ENCODE peak calls at places on chromosomes 5 and 9, in four cellular contexts. O is WTC11, V is K562, T is H1. E is an unnamed sample.

GRCh38 chr5:540215-541147 is 16.2 kb upstream of the SLC9A3 start:
- DNase-seq in O (peak; percentile 10), V (no peak), T (no peak), E (no peak)

GRCh38 chr5:10229306-10230048 is 20.2 kb downstream of the ATPSCKMT start:
- DNase-seq in V (peak; percentile 18), O (no peak), T (no peak), E (no peak)

GRCh38 chr5:25641140-25641539 is 996.4 kb upstream of the CDH10 start:
- DNase-seq in V (no peak), T (no peak), O (no peak), E (no peak)

GRCh38 chr9:96139592-96140251 is 162.3 kb downstream of the HSD17B3 start:
- DNase-seq in T (no peak), V (no peak), O (no peak), E (peak; percentile 71)

GRCh38 chr5:96975656-96976055 is 39.8 kb downstream of the LNPEP start:
- DNase-seq in O (no peak), T (no peak), V (no peak), E (no peak)

GRCh38 chr9:113492343-113493079 is 29.0 kb downstream of the RGS3 start:
- DNase-seq in O (no peak), V (no peak), T (no peak), E (no peak)

GRCh38 chr9:133371261-133371711 is 4.6 kb downstream of the SURF4 start:
- DNase-seq in V (peak; percentile 54), T (no peak), O (no peak), E (no peak)

GRCh38 chr9:74630228-74630627 is 133.1 kb downstream of the RORB start:
- DNase-seq in V (no peak), T (no peak), O (no peak), E (no peak)

GRCh38 chr5:79512692-79513518 is 1.0 kb downstream of the HOMER1 start:
- DNase-seq in O (no peak), V (peak; percentile 48), T (no peak), E (peak; percentile 34)

GRCh38 chr5:151743535-151743934 is 14.9 kb downstream of the ATOX1 start:
- DNase-seq in O (no peak), V (no peak), T (no peak), E (no peak)

GRCh38 chr5:179822059-179822432 is 1.3 kb downstream of the SQSTM1 start:
- DNase-seq in V (no peak), T (no peak), O (no peak), E (no peak)

GRCh38 chr9:35114921-35115341 is 731 bp downstream of the ATOSB start:
- DNase-seq in T (no peak), V (peak; percentile 59), O (no peak), E (peak; percentile 38)

GRCh38 chr9:105059260-105059659 is 131.3 kb upstream of the ABCA1 start:
- DNase-seq in O (no peak), V (no peak), T (no peak), E (no peak)

GRCh38 chr9:134165357-134166315 is 1.3 kb upstream of the RNU6ATAC start:
- DNase-seq in O (no peak), T (no peak), V (peak; percentile 41), E (peak; percentile 63)

GRCh38 chr5:128965011-128965637 is at the start of gene SLC27A6:
- DNase-seq in O (peak; percentile 66), T (no peak), V (peak; percentile 75), E (peak; percentile 81)

DNA sequence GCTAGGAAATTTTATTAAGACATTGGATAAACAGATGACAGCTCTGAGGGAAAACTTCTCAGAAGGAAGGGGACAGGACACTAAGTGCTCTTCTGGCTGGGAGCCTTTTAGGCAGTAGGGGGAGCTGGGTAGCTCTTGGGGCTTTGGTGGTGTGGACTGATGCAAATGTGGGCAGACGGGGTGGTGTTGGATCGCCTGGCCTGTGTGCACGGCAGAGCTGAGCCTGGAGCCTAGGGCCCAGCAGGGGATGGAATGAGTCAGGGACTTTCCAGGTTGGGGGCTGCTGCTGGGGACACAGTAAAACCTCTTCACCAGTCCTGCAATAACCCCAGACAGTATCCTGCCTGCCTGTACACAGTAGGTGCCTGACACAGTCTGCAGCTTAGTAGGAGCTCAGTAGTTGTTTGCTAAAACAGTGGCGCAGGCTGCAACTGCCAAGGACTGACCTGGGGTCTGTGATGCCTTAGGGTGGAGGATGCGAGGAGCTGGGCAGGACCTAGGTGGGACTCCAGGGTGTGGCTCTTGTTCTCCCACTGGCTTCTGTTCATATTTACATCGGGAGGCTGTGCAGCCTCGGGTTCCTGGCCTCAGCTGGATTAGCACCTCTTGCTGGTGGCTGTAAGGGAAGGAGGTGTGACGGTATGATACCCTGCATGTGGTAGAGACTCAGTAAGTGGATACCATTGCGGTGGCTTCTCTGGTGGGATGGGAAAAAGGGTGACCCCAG is 83.8 kb downstream of the DAB2IP start:
- DNase-seq in V (peak; percentile 20), O (peak; percentile 76), T (peak; percentile 71), E (no peak)
- TF ChIP-seq TEAD4 in V (no peak), O (no peak), T (no peak), E (no peak)

GRCh38 chr9:15293727-15294405 is 13.2 kb downstream of the TTC39B start:
- DNase-seq in V (no peak), O (no peak), T (no peak), E (no peak)

GRCh38 chr9:15304620-15305019 is 2.4 kb downstream of the TTC39B start:
- DNase-seq in T (no peak), O (no peak), V (no peak), E (no peak)

GRCh38 chr9:15298362-15298761 is 8.7 kb downstream of the TTC39B start:
- DNase-seq in O (no peak), V (no peak), T (no peak), E (no peak)

GRCh38 chr9:15295761-15296405 is 11.1 kb downstream of the TTC39B start:
- DNase-seq in V (no peak), O (no peak), T (no peak), E (no peak)

GRCh38 chr9:15299374-15299939 is 7.6 kb downstream of the TTC39B start:
- DNase-seq in O (no peak), V (no peak), T (no peak), E (no peak)
- TF ChIP-seq TEAD4 in O (no peak), V (no peak), T (no peak), E (no peak)

DNA sequence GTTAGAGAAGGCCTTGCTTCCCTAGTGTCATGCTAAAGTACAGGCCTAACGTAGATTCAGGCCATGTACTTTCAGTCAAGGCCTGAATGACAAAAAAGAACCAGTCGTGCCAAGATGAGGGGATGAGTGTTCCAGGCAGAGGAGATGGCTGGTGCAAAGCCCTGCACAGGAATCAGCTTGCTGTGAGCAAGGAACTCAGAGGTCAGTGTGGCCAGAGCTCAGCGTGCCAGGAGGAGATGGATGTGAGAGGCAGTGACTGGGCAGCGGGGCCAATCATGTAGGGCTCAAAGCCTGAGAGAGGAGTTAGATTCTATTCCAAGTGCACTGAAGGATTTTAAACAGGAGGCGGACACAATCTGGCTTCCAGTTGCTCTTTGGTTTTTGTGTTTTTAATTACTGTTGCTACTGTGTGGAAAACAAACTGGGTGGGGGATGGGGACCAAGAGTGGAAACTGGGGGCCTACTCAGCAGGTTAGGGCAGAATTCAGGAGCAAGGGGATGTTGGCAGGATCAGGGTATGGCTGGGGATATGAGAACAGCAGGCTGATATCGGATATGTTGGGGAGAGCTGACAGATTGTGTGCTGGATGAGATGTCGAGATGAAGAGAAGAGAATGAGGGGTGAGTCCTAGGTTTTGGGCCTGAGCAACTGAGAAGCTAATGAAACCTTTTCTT is 64.3 kb downstream of the ANGPTL2 start:
- DNase-seq in T (no peak), O (no peak), V (no peak), E (no peak)
- TF ChIP-seq TEAD4 in T (no peak), O (no peak), V (no peak), E (no peak)

GRCh38 chr5:154646841-154647759 is 108.1 kb upstream of the LARP1 start:
- DNase-seq in O (peak; percentile 45), V (peak; percentile 86), T (peak; percentile 34), E (no peak)
- TF ChIP-seq TEAD4 in O (no peak), V (no peak), T (no peak), E (no peak)

GRCh38 chr9:2155966-2156365 is 140.8 kb downstream of the SMARCA2 start:
- DNase-seq in O (no peak), V (no peak), T (no peak), E (no peak)

GRCh38 chr9:2159521-2160417 is 144.6 kb downstream of the SMARCA2 start:
- DNase-seq in T (no peak), V (no peak), O (no peak), E (no peak)

GRCh38 chr9:2158111-2158610 is 143.0 kb downstream of the SMARCA2 start:
- DNase-seq in T (no peak), V (no peak), O (peak; percentile 27), E (peak; percentile 19)

GRCh38 chr9:2158729-2159128 is 143.6 kb downstream of the SMARCA2 start:
- DNase-seq in T (no peak), O (no peak), V (no peak), E (no peak)

DNA sequence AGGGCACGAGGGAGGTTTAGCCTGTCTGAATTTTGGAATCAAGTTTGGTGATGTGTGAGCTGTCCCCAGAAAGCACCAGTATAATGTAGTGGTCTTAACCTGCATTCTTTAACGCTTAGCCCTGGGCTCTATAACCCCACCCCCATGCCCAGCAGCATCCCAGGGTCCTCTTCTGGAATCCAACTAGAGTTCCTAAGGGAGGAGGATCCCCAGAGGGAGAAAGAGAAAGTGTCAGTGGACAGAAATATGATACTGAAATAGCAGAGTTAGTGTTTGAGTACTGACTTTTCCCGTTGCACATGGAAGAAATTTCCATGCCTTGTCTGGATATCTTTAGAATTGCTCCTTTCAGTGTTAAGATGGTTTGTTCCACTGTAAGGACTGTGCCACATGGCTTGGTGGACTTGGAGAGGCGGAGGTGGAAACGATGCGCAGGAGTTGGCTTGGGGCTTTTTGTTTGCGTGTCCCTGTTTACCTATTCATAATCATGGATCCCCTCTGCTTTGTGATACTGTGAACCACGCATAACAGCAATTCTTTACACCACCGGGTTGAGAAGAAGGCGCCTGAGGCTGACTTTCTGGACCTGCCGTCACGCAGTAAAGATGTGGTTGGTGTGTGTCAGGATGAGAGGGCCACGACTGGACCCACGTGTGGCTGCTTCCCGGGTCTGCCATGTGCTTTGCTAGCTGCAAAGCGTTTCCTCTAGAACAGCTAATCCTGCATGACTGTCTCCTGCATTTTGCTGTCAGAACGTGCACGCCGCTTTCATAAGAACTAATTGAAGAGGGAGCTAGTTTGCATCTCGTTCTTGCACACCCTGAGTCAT is 142.3 kb downstream of the SMARCA2 start:
- DNase-seq in O (no peak), V (no peak), T (no peak), E (peak; percentile 23)
- TF ChIP-seq TEAD4 in O (no peak), V (no peak), T (no peak), E (no peak)

DNA sequence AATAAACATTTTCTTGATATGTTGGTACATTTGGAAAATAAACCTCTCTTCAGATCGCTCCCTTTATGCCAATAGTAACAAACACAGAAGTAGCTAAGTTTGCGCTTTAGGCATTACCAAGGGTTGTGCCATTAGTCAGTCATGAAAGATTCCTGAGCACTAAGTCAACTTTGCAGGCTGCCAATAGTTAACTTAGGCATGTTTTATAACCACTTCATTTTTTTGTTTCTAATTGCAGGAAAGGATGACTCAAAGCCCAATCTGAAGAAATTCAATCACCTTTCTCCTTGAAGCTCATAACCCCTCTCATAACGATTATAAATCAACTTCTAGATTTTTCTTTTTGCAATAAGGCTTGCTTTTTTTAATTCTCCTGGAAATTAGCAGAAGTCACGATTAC is 517.0 kb downstream of the AGTPBP1 start:
- DNase-seq in T (no peak), O (no peak), V (no peak), E (no peak)
- TF ChIP-seq TEAD4 in T (no peak), O (no peak), V (no peak), E (no peak)

GRCh38 chr5:159424123-159424522 is 93.8 kb upstream of the IL12B start:
- DNase-seq in T (no peak), V (no peak), O (no peak), E (no peak)
- TF ChIP-seq TEAD4 in T (no peak), V (no peak), O (no peak), E (no peak)